ENCODE peak calls at places on chromosomes 6 and 20, in seven cellular contexts. C is hypothalamus, V is GM10248, U is OCI-M1, N is fibroblast of mammary gland, A is kidney tubule cell, T is ovary. R is an unnamed sample.

GRCh38 chr20:58623579-58624473 is 27.3 kb upstream of the STX16 start:
- DNase-seq in T (peak; percentile 58), C (no peak), U (no peak), N (peak; percentile 94), V (no peak), A (peak; percentile 92), R (peak; percentile 99)

GRCh38 chr6:35343835-35344550 is 1.6 kb downstream of the PPARD start:
- DNase-seq in U (peak; percentile 79), V (no peak), T (no peak), N (no peak), C (no peak), A (no peak), R (peak; percentile 69)

GRCh38 chr6:45371924-45372582 is 5.7 kb downstream of the SUPT3H start:
- DNase-seq in U (no peak), C (no peak), V (no peak), A (no peak), N (no peak), T (no peak), R (no peak)

GRCh38 chr6:89509719-89510339 is 76.9 kb downstream of the ANKRD6 start:
- DNase-seq in U (peak; percentile 74), T (no peak), N (no peak), A (no peak), V (no peak), C (no peak), R (peak; percentile 0)

GRCh38 chr20:48777005-48777404 is 50.8 kb downstream of the PREX1 start:
- DNase-seq in V (no peak), T (no peak), C (no peak), U (no peak), N (no peak), A (no peak), R (no peak)

GRCh38 chr20:24972341-24972740 is 20.2 kb downstream of the APMAP start:
- DNase-seq in U (no peak), N (no peak), V (no peak), A (no peak), T (no peak), C (no peak), R (no peak)

GRCh38 chr6:4948781-4949450 is 54.9 kb downstream of the RPP40 start:
- DNase-seq in U (no peak), A (no peak), C (no peak), N (no peak), T (no peak), V (no peak), R (no peak)

GRCh38 chr20:8057871-8058270 is 38.3 kb upstream of the TMX4 start:
- DNase-seq in U (no peak), V (no peak), N (no peak), T (no peak), C (no peak), A (no peak), R (no peak)

R was measured in RPMI7951.